ENCODE peak calls at places on chromosomes 16 and 17, in five cellular contexts. F is uterus, O is HFFc6, V is HCT116, X is PC-9. T is an unnamed sample.

GRCh38 chr17:8518346-8518745 is 82.7 kb downstream of the NDEL1 start:
- DNase-seq in F (no peak), O (no peak), V (no peak), X (no peak), T (no peak)

GRCh38 chr16:66275795-66276428 is 90.6 kb upstream of the CDH5 start:
- DNase-seq in F (no peak), O (peak), V (peak), X (peak), T (no peak)

GRCh38 chr16:67551972-67552371 is 10.4 kb upstream of the CTCF start:
- DNase-seq in F (no peak), O (no peak), V (no peak), X (no peak), T (no peak)

GRCh38 chr16:19083670-19084069 is 16.3 kb downstream of the COQ7 start:
- DNase-seq in F (no peak), O (no peak), V (no peak), X (no peak), T (no peak)

GRCh38 chr16:11390573-11391495 is 45.6 kb downstream of the RMI2 start:
- DNase-seq in F (no peak), O (no peak), V (no peak), X (no peak), T (no peak)

GRCh38 chr16:81415757-81416156 is 28.9 kb upstream of the CMIP start:
- DNase-seq in F (no peak), O (no peak), V (no peak), X (no peak), T (no peak)

GRCh38 chr17:52536466-52536865 is 378.0 kb upstream of the CA10 start:
- DNase-seq in F (no peak), O (no peak), V (no peak), X (no peak), T (no peak)

GRCh38 chr17:35345445-35345925 is 27.9 kb downstream of the SLFN11 start:
- DNase-seq in F (no peak), O (no peak), V (no peak), X (no peak), T (no peak)

GRCh38 chr16:89435051-89435450 is 55.3 kb downstream of the ANKRD11 start:
- DNase-seq in F (no peak), O (no peak), V (no peak), X (no peak), T (no peak)

GRCh38 chr16:11706180-11706742 is 36.4 kb downstream of the TXNDC11 start:
- DNase-seq in F (no peak), O (no peak), V (no peak), X (no peak), T (no peak)

GRCh38 chr16:87047221-87048037 is 269.8 kb downstream of the C16orf95 start:
- DNase-seq in F (no peak), O (no peak), V (no peak), X (no peak), T (no peak)

GRCh38 chr17:51142597-51142996 is 10.8 kb upstream of the NME1 start:
- DNase-seq in F (no peak), O (no peak), V (no peak), X (peak), T (no peak)

GRCh38 chr17:64418506-64419339 is 28.1 kb upstream of the PECAM1 start:
- DNase-seq in F (no peak), O (peak), V (peak), X (no peak), T (peak)

GRCh38 chr17:488993-489757 is 136.6 kb upstream of the RPH3AL start:
- DNase-seq in F (peak), O (no peak), V (peak), X (no peak), T (no peak)

GRCh38 chr16:10940501-10941079 is 1.7 kb downstream of the DEXI start:
- DNase-seq in F (no peak), O (no peak), V (no peak), X (no peak), T (no peak)

GRCh38 chr17:42586514-42587230 is 9.1 kb upstream of the PSMC3IP start:
- DNase-seq in F (no peak), O (no peak), V (no peak), X (no peak), T (no peak)

DNA sequence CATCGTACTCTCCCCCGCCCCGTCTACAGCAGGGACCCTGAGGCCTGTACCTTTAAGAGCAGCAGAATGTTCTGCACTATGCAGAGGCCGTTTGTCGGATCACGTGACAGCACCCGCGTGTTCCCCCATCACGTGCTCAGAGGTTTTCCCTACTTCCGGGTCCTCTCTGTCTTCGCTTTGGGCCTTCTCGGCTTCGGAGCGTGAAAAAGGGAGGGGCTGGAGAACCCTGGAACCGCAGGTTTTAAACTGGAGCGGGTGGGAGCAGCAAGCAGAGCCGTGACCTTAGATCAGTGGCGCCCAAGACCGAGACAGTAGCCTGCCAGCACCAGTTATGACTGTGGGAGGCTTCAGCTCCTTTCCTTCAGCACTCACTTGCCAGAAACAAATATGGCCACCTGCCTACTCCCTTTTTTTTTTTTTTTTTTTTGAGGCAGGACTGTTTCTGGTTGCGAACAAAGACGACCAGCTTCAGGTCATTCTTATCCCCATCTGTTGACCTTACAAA is at the start of gene CLN3:
- DNase-seq in F (peak), O (peak), V (peak), X (peak), T (peak)
- TF ChIP-seq CTCF in F (no peak), O (no peak), V (no peak), X (no peak), T (no peak)

GRCh38 chr17:41547921-41548843 is 20.1 kb upstream of the KRT19 start:
- DNase-seq in F (peak), O (peak), V (peak), X (peak), T (peak)
- TF ChIP-seq CTCF in F (no peak), O (no peak), V (no peak), X (no peak), T (no peak)

GRCh38 chr16:5416013-5416412 is 318.4 kb upstream of the EEF2KMT start:
- DNase-seq in F (no peak), O (no peak), V (no peak), X (no peak), T (no peak)

GRCh38 chr16:5415123-5415522 is 317.5 kb upstream of the EEF2KMT start:
- DNase-seq in F (no peak), O (no peak), V (peak), X (no peak), T (no peak)

DNA sequence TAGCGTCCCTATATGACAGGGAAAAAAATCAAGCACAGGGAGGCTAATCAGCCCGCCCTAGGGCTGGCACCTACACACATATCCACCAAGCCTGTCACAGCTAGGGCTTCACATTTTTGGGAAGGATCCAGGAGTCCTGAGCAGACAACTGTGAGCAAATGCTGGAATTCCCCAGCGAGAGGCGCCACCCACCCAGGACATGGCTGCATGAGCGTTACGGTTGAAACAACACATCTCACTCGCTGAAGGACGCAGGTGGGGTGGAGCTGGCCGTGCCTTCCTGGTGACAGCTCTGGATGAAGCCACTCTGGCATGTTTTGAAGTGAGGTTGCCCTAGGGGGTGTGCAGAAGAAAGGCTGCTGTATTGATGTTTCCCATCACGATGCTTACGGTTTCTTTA is 315.1 kb upstream of the EEF2KMT start:
- DNase-seq in F (no peak), O (no peak), V (no peak), X (no peak), T (no peak)
- TF ChIP-seq CTCF in F (no peak), O (no peak), V (no peak), X (no peak), T (no peak)

GRCh38 chr16:76668207-76668725 is 391.1 kb downstream of the CNTNAP4 start:
- DNase-seq in F (no peak), O (no peak), V (no peak), X (no peak), T (no peak)
- TF ChIP-seq CTCF in F (no peak), O (no peak), V (no peak), X (no peak), T (no peak)

GRCh38 chr16:46898006-46898405 is 13.8 kb downstream of the GPT2 start:
- DNase-seq in F (no peak), O (no peak), V (no peak), X (no peak), T (no peak)

GRCh38 chr16:46899443-46900143 is 15.4 kb downstream of the GPT2 start:
- DNase-seq in F (no peak), O (peak), V (no peak), X (no peak), T (no peak)

GRCh38 chr16:46901709-46902108 is 17.5 kb downstream of the GPT2 start:
- DNase-seq in F (no peak), O (no peak), V (no peak), X (no peak), T (no peak)

GRCh38 chr16:46903255-46903905 is 19.2 kb downstream of the GPT2 start:
- DNase-seq in F (no peak), O (no peak), V (no peak), X (no peak), T (no peak)

DNA sequence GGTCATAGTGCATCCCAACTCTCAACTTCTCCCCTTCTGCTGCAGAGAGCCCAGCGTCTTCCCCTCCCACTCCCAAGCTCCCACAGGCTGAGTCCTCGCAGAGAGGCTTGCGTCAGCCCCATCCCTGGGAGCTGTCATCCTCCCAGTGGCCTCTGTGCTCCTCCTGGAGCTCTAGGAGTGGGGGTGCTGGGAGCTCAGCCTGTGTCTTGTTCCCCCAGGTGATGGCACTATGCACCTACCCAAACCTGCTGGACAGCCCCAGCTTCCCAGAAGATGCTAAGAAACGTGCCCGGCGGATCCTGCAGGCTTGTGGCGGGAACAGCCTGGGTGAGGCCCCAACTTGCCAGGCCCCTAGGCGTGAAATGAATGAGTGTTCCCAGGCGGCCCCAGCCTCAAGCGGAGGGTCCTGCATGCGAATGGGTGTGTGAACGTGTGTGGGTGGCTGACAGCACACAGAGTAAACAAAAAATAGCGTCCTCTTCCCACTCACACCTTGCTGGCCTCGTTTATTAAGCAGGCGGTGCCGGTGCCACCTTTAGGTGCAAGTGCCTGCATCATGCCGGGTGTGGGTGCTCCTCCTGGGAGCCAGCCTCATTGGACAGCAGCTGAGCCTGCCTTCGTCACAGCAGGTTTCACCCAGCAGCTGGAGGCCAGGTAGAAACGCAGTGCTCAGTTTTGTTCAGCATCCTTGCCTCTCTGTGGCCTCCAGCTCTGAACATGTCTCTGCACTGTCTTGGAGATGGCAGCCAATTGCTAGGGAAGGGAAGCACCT is 16.5 kb downstream of the GPT2 start:
- DNase-seq in F (no peak), O (no peak), V (no peak), X (no peak), T (no peak)
- TF ChIP-seq CTCF in F (no peak), O (no peak), V (no peak), X (no peak), T (no peak)

GRCh38 chr17:16217002-16217635 is at the start of gene PIGL:
- DNase-seq in F (peak), O (peak), V (peak), X (peak), T (peak)
- TF ChIP-seq CTCF in F (peak), O (no peak), V (no peak), X (no peak), T (no peak)

GRCh38 chr17:31019004-31019403 is 48.2 kb downstream of the RNF135 start:
- DNase-seq in F (no peak), O (no peak), V (no peak), X (no peak), T (no peak)

GRCh38 chr17:31013844-31014243 is 43.0 kb downstream of the RNF135 start:
- DNase-seq in F (no peak), O (no peak), V (no peak), X (no peak), T (no peak)

DNA sequence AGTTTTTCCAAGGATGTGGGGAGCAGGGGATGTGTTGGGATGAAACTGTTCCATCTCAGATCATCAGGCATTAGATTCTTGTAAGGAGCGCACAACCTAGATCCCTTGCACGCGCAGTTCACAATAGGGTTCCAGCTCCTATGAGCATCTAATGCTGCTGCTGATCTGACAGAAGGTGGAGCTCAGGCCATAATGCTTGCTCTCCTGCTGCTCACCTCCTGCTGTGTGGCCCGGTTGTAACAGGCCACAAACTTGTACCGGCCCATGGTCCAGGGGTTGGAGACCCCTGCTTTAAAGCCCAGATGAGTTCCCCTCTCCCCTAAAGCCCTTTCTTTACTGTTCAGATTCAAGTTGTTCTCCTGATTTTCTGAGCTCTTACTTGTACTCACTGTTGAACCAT is 44.8 kb downstream of the RNF135 start:
- DNase-seq in F (no peak), O (no peak), V (no peak), X (no peak), T (no peak)
- TF ChIP-seq CTCF in F (no peak), O (no peak), V (no peak), X (no peak), T (no peak)

GRCh38 chr16:76190480-76190879 is 86.7 kb upstream of the CNTNAP4 start:
- DNase-seq in F (no peak), O (no peak), V (no peak), X (no peak), T (no peak)
- TF ChIP-seq CTCF in F (no peak), O (no peak), V (no peak), X (no peak), T (no peak)

GRCh38 chr17:17216236-17216635 is 10.1 kb upstream of the PLD6 start:
- DNase-seq in F (no peak), O (no peak), V (no peak), X (no peak), T (no peak)

GRCh38 chr17:17215575-17215974 is 9.4 kb upstream of the PLD6 start:
- DNase-seq in F (no peak), O (no peak), V (no peak), X (no peak), T (no peak)

GRCh38 chr17:17214646-17215436 is 8.7 kb upstream of the PLD6 start:
- DNase-seq in F (no peak), O (no peak), V (no peak), X (no peak), T (no peak)

GRCh38 chr17:17213775-17214174 is 7.6 kb upstream of the PLD6 start:
- DNase-seq in F (no peak), O (no peak), V (no peak), X (no peak), T (no peak)

DNA sequence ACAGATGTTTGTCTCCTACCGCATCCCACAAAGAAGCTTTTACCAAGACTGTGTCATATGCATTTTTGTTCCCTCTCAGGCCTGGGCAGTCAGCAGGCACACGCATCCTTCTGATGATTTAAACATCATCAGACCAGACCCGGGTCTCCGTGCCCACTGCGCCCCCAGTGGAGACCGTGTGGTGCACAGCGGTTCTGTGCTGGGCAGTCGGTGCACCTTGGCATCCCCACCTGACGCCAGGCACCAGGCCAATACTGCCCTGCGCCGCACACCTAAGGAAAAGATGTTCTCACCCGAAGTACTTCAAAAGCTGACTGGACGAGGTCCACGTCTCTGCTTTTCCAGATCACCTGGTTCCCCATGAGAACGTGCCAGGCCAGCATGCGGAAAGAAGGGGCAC is 10.6 kb upstream of the PLD6 start:
- DNase-seq in F (no peak), O (no peak), V (no peak), X (no peak), T (no peak)
- TF ChIP-seq CTCF in F (no peak), O (no peak), V (no peak), X (no peak), T (no peak)

GRCh38 chr17:14310584-14310983 is 9.7 kb downstream of the HS3ST3B1 start:
- DNase-seq in F (no peak), O (no peak), V (no peak), X (no peak), T (no peak)

GRCh38 chr17:14308636-14308964 is 7.7 kb downstream of the HS3ST3B1 start:
- DNase-seq in F (no peak), O (no peak), V (no peak), X (no peak), T (no peak)

GRCh38 chr17:14307560-14308024 is 6.7 kb downstream of the HS3ST3B1 start:
- DNase-seq in F (no peak), O (peak), V (no peak), X (no peak), T (no peak)

GRCh38 chr17:14310101-14310500 is 9.2 kb downstream of the HS3ST3B1 start:
- DNase-seq in F (no peak), O (no peak), V (no peak), X (no peak), T (no peak)

GRCh38 chr17:14308965-14309879 is 8.3 kb downstream of the HS3ST3B1 start:
- DNase-seq in F (peak), O (peak), V (no peak), X (no peak), T (no peak)
- TF ChIP-seq CTCF in F (no peak), O (no peak), V (no peak), X (no peak), T (no peak)

T was measured in HFF-Myc.